ENCODE peak calls at places on chromosome 16, in ten cellular contexts. One of them, this sample, is unnamed.
A peak's percentile ranks its signal among the peaks of the same experiment; 100 is the strongest.

GRCh38 chr16:30091474-30092372 is at the start of gene TBX6:
- DNase-seq in fibroblast of villous mesenchyme: peak; percentile 88
- DNase-seq in foreskin fibroblast: peak; percentile 90
- DNase-seq in progenitor cell of endocrine pancreas: peak; percentile 94
- DNase-seq in GM23338: peak; percentile 97
- DNase-seq in Calu3: peak; percentile 98
- DNase-seq in left ventricle myocardium inferior: peak; percentile 95
- DNase-seq in D721Med: peak; percentile 89
- DNase-seq in HFFc6: peak; percentile 90
- DNase-seq in GM13977: peak; percentile 97
- DNase-seq in this sample: peak; percentile 95

GRCh38 chr16:30875881-30876791 is 17.7 kb downstream of the BCL7C start:
- DNase-seq in fibroblast of villous mesenchyme: no peak
- DNase-seq in Calu3: no peak
- DNase-seq in progenitor cell of endocrine pancreas: no peak
- DNase-seq in GM13977: peak; percentile 71
- DNase-seq in foreskin fibroblast: no peak
- DNase-seq in HFFc6: no peak
- DNase-seq in left ventricle myocardium inferior: no peak
- DNase-seq in D721Med: no peak
- DNase-seq in GM23338: peak; percentile 33
- DNase-seq in this sample: peak; percentile 23

GRCh38 chr16:4660454-4661007 is 32.8 kb upstream of the NUDT16L1 start:
- DNase-seq in fibroblast of villous mesenchyme: peak; percentile 39
- DNase-seq in left ventricle myocardium inferior: peak; percentile 51
- DNase-seq in GM13977: peak; percentile 87
- DNase-seq in progenitor cell of endocrine pancreas: no peak
- DNase-seq in Calu3: no peak
- DNase-seq in foreskin fibroblast: peak; percentile 32
- DNase-seq in D721Med: no peak
- DNase-seq in HFFc6: no peak
- DNase-seq in GM23338: no peak
- DNase-seq in this sample: peak; percentile 14

GRCh38 chr16:88662222-88662842 is 559 bp downstream of the MVD start:
- DNase-seq in GM23338: peak; percentile 40
- DNase-seq in left ventricle myocardium inferior: no peak
- DNase-seq in GM13977: peak; percentile 49
- DNase-seq in D721Med: no peak
- DNase-seq in progenitor cell of endocrine pancreas: peak; percentile 16
- DNase-seq in fibroblast of villous mesenchyme: no peak
- DNase-seq in Calu3: no peak
- DNase-seq in foreskin fibroblast: no peak
- DNase-seq in HFFc6: no peak
- DNase-seq in this sample: no peak

GRCh38 chr16:86406056-86406455 is 104.3 kb upstream of the FOXF1 start:
- DNase-seq in left ventricle myocardium inferior: no peak
- DNase-seq in GM23338: no peak
- DNase-seq in HFFc6: no peak
- DNase-seq in foreskin fibroblast: no peak
- DNase-seq in D721Med: no peak
- DNase-seq in progenitor cell of endocrine pancreas: no peak
- DNase-seq in fibroblast of villous mesenchyme: no peak
- DNase-seq in Calu3: no peak
- DNase-seq in GM13977: no peak
- DNase-seq in this sample: no peak

GRCh38 chr16:12580809-12581208 is 222.9 kb downstream of the CPPED1 start:
- DNase-seq in progenitor cell of endocrine pancreas: no peak
- DNase-seq in GM13977: no peak
- DNase-seq in HFFc6: no peak
- DNase-seq in D721Med: no peak
- DNase-seq in left ventricle myocardium inferior: no peak
- DNase-seq in foreskin fibroblast: no peak
- DNase-seq in GM23338: no peak
- DNase-seq in fibroblast of villous mesenchyme: no peak
- DNase-seq in Calu3: no peak
- DNase-seq in this sample: no peak

GRCh38 chr16:48523415-48524204 is 86.4 kb downstream of the N4BP1 start:
- DNase-seq in foreskin fibroblast: no peak
- DNase-seq in D721Med: no peak
- DNase-seq in HFFc6: no peak
- DNase-seq in left ventricle myocardium inferior: no peak
- DNase-seq in progenitor cell of endocrine pancreas: no peak
- DNase-seq in Calu3: no peak
- DNase-seq in GM13977: no peak
- DNase-seq in fibroblast of villous mesenchyme: no peak
- DNase-seq in GM23338: no peak
- DNase-seq in this sample: no peak

GRCh38 chr16:22373662-22374310 is 633 bp downstream of the CDR2 start:
- DNase-seq in foreskin fibroblast: no peak
- DNase-seq in progenitor cell of endocrine pancreas: peak; percentile 25
- DNase-seq in D721Med: no peak
- DNase-seq in Calu3: peak; percentile 47
- DNase-seq in fibroblast of villous mesenchyme: peak; percentile 36
- DNase-seq in HFFc6: peak; percentile 12
- DNase-seq in GM13977: peak; percentile 20
- DNase-seq in left ventricle myocardium inferior: peak; percentile 48
- DNase-seq in GM23338: peak; percentile 61
- DNase-seq in this sample: peak; percentile 7

GRCh38 chr16:25978227-25978626 is 286.5 kb downstream of the HS3ST4 start:
- DNase-seq in GM23338: no peak
- DNase-seq in progenitor cell of endocrine pancreas: no peak
- DNase-seq in HFFc6: no peak
- DNase-seq in fibroblast of villous mesenchyme: no peak
- DNase-seq in GM13977: no peak
- DNase-seq in foreskin fibroblast: no peak
- DNase-seq in D721Med: no peak
- DNase-seq in left ventricle myocardium inferior: no peak
- DNase-seq in Calu3: no peak
- DNase-seq in this sample: no peak

GRCh38 chr16:67158637-67159600 is 790 bp downstream of the TRADD start:
- DNase-seq in fibroblast of villous mesenchyme: peak; percentile 47
- DNase-seq in D721Med: no peak
- DNase-seq in progenitor cell of endocrine pancreas: no peak
- DNase-seq in GM23338: peak; percentile 62
- DNase-seq in foreskin fibroblast: no peak
- DNase-seq in left ventricle myocardium inferior: peak; percentile 36
- DNase-seq in Calu3: peak; percentile 65
- DNase-seq in HFFc6: no peak
- DNase-seq in GM13977: peak; percentile 87
- DNase-seq in this sample: no peak

GRCh38 chr16:53022374-53022773 is 30.3 kb downstream of the CHD9NB start:
- DNase-seq in progenitor cell of endocrine pancreas: peak; percentile 28
- DNase-seq in D721Med: no peak
- DNase-seq in fibroblast of villous mesenchyme: peak; percentile 44
- DNase-seq in GM23338: peak; percentile 87
- DNase-seq in GM13977: peak; percentile 46
- DNase-seq in Calu3: peak; percentile 71
- DNase-seq in HFFc6: peak; percentile 50
- DNase-seq in foreskin fibroblast: peak; percentile 24
- DNase-seq in left ventricle myocardium inferior: no peak
- DNase-seq in this sample: peak; percentile 47

GRCh38 chr16:75048051-75048450 is 49.2 kb downstream of the ZNRF1 start:
- DNase-seq in GM23338: no peak
- DNase-seq in GM13977: no peak
- DNase-seq in fibroblast of villous mesenchyme: no peak
- DNase-seq in HFFc6: no peak
- DNase-seq in left ventricle myocardium inferior: no peak
- DNase-seq in foreskin fibroblast: no peak
- DNase-seq in D721Med: no peak
- DNase-seq in progenitor cell of endocrine pancreas: no peak
- DNase-seq in Calu3: no peak
- DNase-seq in this sample: no peak

GRCh38 chr16:85460252-85460982 is 152.7 kb upstream of the GSE1 start:
- DNase-seq in D721Med: no peak
- DNase-seq in foreskin fibroblast: no peak
- DNase-seq in fibroblast of villous mesenchyme: peak; percentile 40
- DNase-seq in GM23338: peak; percentile 67
- DNase-seq in HFFc6: no peak
- DNase-seq in progenitor cell of endocrine pancreas: no peak
- DNase-seq in Calu3: no peak
- DNase-seq in left ventricle myocardium inferior: no peak
- DNase-seq in GM13977: no peak
- DNase-seq in this sample: no peak

DNA sequence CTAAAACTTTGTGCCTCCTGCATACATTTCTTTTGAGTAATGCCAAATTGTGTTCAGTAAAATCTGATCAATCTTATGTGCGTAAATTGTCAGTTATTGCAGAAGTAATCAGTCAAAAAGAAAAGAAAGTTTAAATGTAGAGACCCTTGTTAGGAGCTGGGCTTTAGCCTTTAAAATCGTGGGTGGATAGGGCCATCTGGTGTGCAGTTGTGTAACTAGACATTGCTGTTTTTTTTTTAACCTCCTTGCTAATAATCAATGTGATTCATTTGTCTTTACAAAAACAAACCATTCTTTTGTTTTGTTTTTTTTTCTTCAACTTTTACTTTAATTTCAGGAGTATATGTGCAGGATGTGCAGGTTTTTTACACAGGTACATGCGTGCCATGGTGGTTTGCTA is 5.3 kb upstream of the WWOX start:
- DNase-seq in GM23338: peak; percentile 22
- DNase-seq in foreskin fibroblast: no peak
- DNase-seq in fibroblast of villous mesenchyme: peak; percentile 38
- DNase-seq in D721Med: no peak
- DNase-seq in HFFc6: no peak
- DNase-seq in left ventricle myocardium inferior: no peak
- DNase-seq in GM13977: no peak
- DNase-seq in Calu3: no peak
- DNase-seq in progenitor cell of endocrine pancreas: no peak
- DNase-seq in this sample: no peak
- TF ChIP-seq CTCF in GM23338: peak; percentile 53
- TF ChIP-seq CTCF in foreskin fibroblast: no peak
- TF ChIP-seq CTCF in fibroblast of villous mesenchyme: peak; percentile 44
- TF ChIP-seq CTCF in D721Med: peak; percentile 43
- TF ChIP-seq CTCF in HFFc6: no peak
- TF ChIP-seq CTCF in left ventricle myocardium inferior: peak; percentile 14
- TF ChIP-seq CTCF in GM13977: peak; percentile 6
- TF ChIP-seq CTCF in Calu3: no peak
- TF ChIP-seq CTCF in progenitor cell of endocrine pancreas: peak; percentile 58
- TF ChIP-seq CTCF in this sample: peak; percentile 46

GRCh38 chr16:6146874-6147425 is 1049.4 kb upstream of the EEF2KMT start:
- DNase-seq in GM13977: no peak
- DNase-seq in fibroblast of villous mesenchyme: no peak
- DNase-seq in GM23338: peak; percentile 50
- DNase-seq in Calu3: no peak
- DNase-seq in D721Med: no peak
- DNase-seq in HFFc6: no peak
- DNase-seq in foreskin fibroblast: no peak
- DNase-seq in progenitor cell of endocrine pancreas: no peak
- DNase-seq in left ventricle myocardium inferior: no peak
- DNase-seq in this sample: no peak
- TF ChIP-seq CTCF in GM13977: no peak
- TF ChIP-seq CTCF in fibroblast of villous mesenchyme: no peak
- TF ChIP-seq CTCF in GM23338: peak; percentile 83
- TF ChIP-seq CTCF in Calu3: no peak
- TF ChIP-seq CTCF in D721Med: no peak
- TF ChIP-seq CTCF in HFFc6: peak; percentile 59
- TF ChIP-seq CTCF in foreskin fibroblast: no peak
- TF ChIP-seq CTCF in progenitor cell of endocrine pancreas: no peak
- TF ChIP-seq CTCF in left ventricle myocardium inferior: no peak
- TF ChIP-seq CTCF in this sample: no peak

GRCh38 chr16:1780677-1781072 is 1.7 kb downstream of the SPSB3 start:
- DNase-seq in Calu3: no peak
- DNase-seq in D721Med: no peak
- DNase-seq in fibroblast of villous mesenchyme: no peak
- DNase-seq in left ventricle myocardium inferior: no peak
- DNase-seq in GM23338: no peak
- DNase-seq in foreskin fibroblast: no peak
- DNase-seq in GM13977: no peak
- DNase-seq in progenitor cell of endocrine pancreas: no peak
- DNase-seq in HFFc6: no peak
- DNase-seq in this sample: no peak

GRCh38 chr16:1781254-1781653 is 1.1 kb downstream of the SPSB3 start:
- DNase-seq in Calu3: no peak
- DNase-seq in foreskin fibroblast: no peak
- DNase-seq in fibroblast of villous mesenchyme: no peak
- DNase-seq in D721Med: no peak
- DNase-seq in progenitor cell of endocrine pancreas: no peak
- DNase-seq in GM13977: no peak
- DNase-seq in HFFc6: no peak
- DNase-seq in GM23338: no peak
- DNase-seq in left ventricle myocardium inferior: no peak
- DNase-seq in this sample: no peak

GRCh38 chr16:1782408-1783247 is at the start of the genes NUBP2 and SPSB3:
- DNase-seq in GM13977: peak; percentile 99
- DNase-seq in foreskin fibroblast: peak; percentile 100
- DNase-seq in D721Med: peak; percentile 99
- DNase-seq in fibroblast of villous mesenchyme: peak; percentile 100
- DNase-seq in progenitor cell of endocrine pancreas: peak; percentile 99
- DNase-seq in Calu3: peak; percentile 100
- DNase-seq in left ventricle myocardium inferior: peak; percentile 100
- DNase-seq in GM23338: peak; percentile 100
- DNase-seq in HFFc6: peak; percentile 100
- DNase-seq in this sample: peak; percentile 95

GRCh38 chr16:1779741-1780676 is 2.4 kb downstream of the SPSB3 start:
- DNase-seq in left ventricle myocardium inferior: no peak
- DNase-seq in Calu3: no peak
- DNase-seq in GM23338: no peak
- DNase-seq in progenitor cell of endocrine pancreas: no peak
- DNase-seq in foreskin fibroblast: no peak
- DNase-seq in GM13977: no peak
- DNase-seq in fibroblast of villous mesenchyme: no peak
- DNase-seq in D721Med: no peak
- DNase-seq in HFFc6: no peak
- DNase-seq in this sample: no peak

DNA sequence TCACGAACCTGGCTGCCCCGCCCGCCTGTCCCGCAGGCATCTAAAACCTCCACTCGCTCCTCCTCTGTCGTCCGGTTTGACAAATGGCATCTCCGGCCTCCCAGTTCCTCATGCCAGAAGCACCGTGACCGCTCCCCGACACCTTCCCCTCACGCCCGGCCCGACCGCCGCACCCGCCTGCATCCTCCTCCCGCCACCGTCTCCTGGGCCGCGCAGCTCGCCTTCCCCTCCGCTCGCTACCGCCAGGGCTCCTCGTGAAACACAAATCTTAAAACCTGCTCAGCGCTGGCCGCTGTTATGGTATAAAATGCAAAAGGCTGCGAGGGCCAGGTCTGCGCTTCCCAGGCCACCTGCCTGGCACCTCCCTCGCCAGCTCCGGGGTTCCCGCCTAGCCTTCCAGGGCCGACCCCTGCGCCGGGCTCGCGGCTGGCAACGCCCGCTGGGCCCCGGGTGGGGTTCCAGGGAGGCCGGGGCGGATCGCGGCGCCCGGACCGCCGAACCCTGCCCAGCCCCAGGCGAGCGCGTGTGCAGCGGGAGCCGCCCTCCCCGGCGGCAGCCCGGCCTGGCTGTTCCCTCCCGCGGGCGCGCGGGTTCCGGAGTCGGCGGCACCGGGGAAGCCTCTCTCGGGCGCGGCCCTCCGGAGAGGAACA is 488 bp downstream of the SPSB3 start:
- DNase-seq in HFFc6: no peak
- DNase-seq in progenitor cell of endocrine pancreas: no peak
- DNase-seq in fibroblast of villous mesenchyme: peak; percentile 13
- DNase-seq in foreskin fibroblast: no peak
- DNase-seq in GM13977: no peak
- DNase-seq in left ventricle myocardium inferior: no peak
- DNase-seq in Calu3: peak; percentile 59
- DNase-seq in D721Med: no peak
- DNase-seq in GM23338: peak; percentile 63
- DNase-seq in this sample: no peak
- TF ChIP-seq CTCF in HFFc6: peak; percentile 39
- TF ChIP-seq CTCF in progenitor cell of endocrine pancreas: peak; percentile 35
- TF ChIP-seq CTCF in fibroblast of villous mesenchyme: no peak
- TF ChIP-seq CTCF in foreskin fibroblast: peak; percentile 3
- TF ChIP-seq CTCF in GM13977: no peak
- TF ChIP-seq CTCF in left ventricle myocardium inferior: peak; percentile 17
- TF ChIP-seq CTCF in Calu3: peak; percentile 30
- TF ChIP-seq CTCF in D721Med: no peak
- TF ChIP-seq CTCF in GM23338: no peak
- TF ChIP-seq CTCF in this sample: peak; percentile 43

GRCh38 chr16:3155181-3155580 is 20.4 kb downstream of the ZNF213 start:
- DNase-seq in GM23338: no peak
- DNase-seq in left ventricle myocardium inferior: no peak
- DNase-seq in D721Med: no peak
- DNase-seq in Calu3: no peak
- DNase-seq in HFFc6: no peak
- DNase-seq in GM13977: no peak
- DNase-seq in progenitor cell of endocrine pancreas: no peak
- DNase-seq in fibroblast of villous mesenchyme: no peak
- DNase-seq in foreskin fibroblast: no peak
- DNase-seq in this sample: no peak
- TF ChIP-seq CTCF in GM23338: no peak
- TF ChIP-seq CTCF in left ventricle myocardium inferior: no peak
- TF ChIP-seq CTCF in D721Med: no peak
- TF ChIP-seq CTCF in Calu3: no peak
- TF ChIP-seq CTCF in HFFc6: no peak
- TF ChIP-seq CTCF in GM13977: no peak
- TF ChIP-seq CTCF in progenitor cell of endocrine pancreas: no peak
- TF ChIP-seq CTCF in fibroblast of villous mesenchyme: no peak
- TF ChIP-seq CTCF in foreskin fibroblast: no peak
- TF ChIP-seq CTCF in this sample: no peak

This sample was measured in neural crest cell.